ENCODE peak calls at places on chromosome 16, in five cellular contexts. M is psoas muscle; V is gastrocnemius medialis; A is CD8-positive, alpha-beta T cell; Z is BE2C. B is an unnamed sample.

GRCh38 chr16:68005786-68006286 is 6.6 kb upstream of the DPEP2 start:
- DNase-seq in V (no peak), Z (no peak), A (peak; percentile 56), M (no peak), B (no peak)

GRCh38 chr16:55233464-55233863 is 90.5 kb upstream of the IRX6 start:
- DNase-seq in Z (no peak), V (no peak), M (no peak), A (no peak), B (no peak)

GRCh38 chr16:89707695-89708094 is 6.2 kb upstream of the SPATA2L start:
- DNase-seq in A (no peak), M (no peak), V (no peak), Z (no peak), B (no peak)

GRCh38 chr16:89449726-89450335 is 40.5 kb downstream of the ANKRD11 start:
- DNase-seq in Z (no peak), A (no peak), M (no peak), V (no peak), B (no peak)

GRCh38 chr16:78676351-78676750 is 576.9 kb downstream of the WWOX start:
- DNase-seq in A (no peak), Z (no peak), V (no peak), M (no peak), B (no peak)

GRCh38 chr16:12586701-12587100 is 217.0 kb downstream of the CPPED1 start:
- DNase-seq in M (no peak), V (no peak), Z (no peak), A (no peak), B (no peak)

GRCh38 chr16:1639840-1640239 is 27.7 kb downstream of the CRAMP1 start:
- DNase-seq in Z (no peak), V (no peak), A (no peak), M (no peak), B (no peak)

GRCh38 chr16:23979982-23980381 is 144.2 kb downstream of the PRKCB start:
- DNase-seq in M (no peak), A (no peak), Z (no peak), V (no peak), B (no peak)

GRCh38 chr16:4800290-4801041 is 2.0 kb downstream of the ROGDI start:
- DNase-seq in V (no peak), M (peak; percentile 48), A (no peak), Z (peak; percentile 91), B (no peak)

GRCh38 chr16:81567987-81568748 is 123.6 kb downstream of the CMIP start:
- DNase-seq in A (no peak), Z (no peak), V (no peak), M (peak; percentile 43), B (no peak)

GRCh38 chr16:89534147-89534788 is 26.1 kb downstream of the SPG7 start:
- DNase-seq in V (peak; percentile 15), M (no peak), A (peak; percentile 26), Z (no peak), B (no peak)

GRCh38 chr16:23691483-23692189 is 12.9 kb downstream of the PLK1 start:
- DNase-seq in V (no peak), A (no peak), M (no peak), Z (no peak), B (no peak)

GRCh38 chr16:68902376-68903345 is 59.3 kb downstream of the TANGO6 start:
- DNase-seq in Z (peak; percentile 34), A (no peak), V (peak; percentile 5), M (no peak), B (peak; percentile 48)

GRCh38 chr16:54208262-54208661 is 78.3 kb downstream of the IRX3 start:
- DNase-seq in Z (no peak), M (no peak), A (no peak), V (peak; percentile 33), B (no peak)

GRCh38 chr16:67546761-67547422 is 15.4 kb upstream of the CTCF start:
- DNase-seq in A (peak; percentile 69), M (peak; percentile 78), Z (peak; percentile 88), V (no peak), B (no peak)

GRCh38 chr16:569445-570254 is at the start of gene PIGQ:
- DNase-seq in A (peak; percentile 51), Z (peak; percentile 72), M (peak; percentile 77), V (peak; percentile 19), B (no peak)

GRCh38 chr16:69187387-69187890 is 475 bp downstream of the SNTB2 start:
- DNase-seq in A (peak; percentile 23), M (peak; percentile 75), V (peak; percentile 34), Z (peak; percentile 71), B (no peak)

GRCh38 chr16:88804173-88804551 is 573 bp downstream of the CDT1 start:
- DNase-seq in M (no peak), A (no peak), V (no peak), Z (no peak), B (no peak)

GRCh38 chr16:16092925-16093624 is 130.2 kb downstream of the ABCC6 start:
- DNase-seq in V (no peak), M (no peak), Z (no peak), A (no peak), B (no peak)

GRCh38 chr16:74623214-74623842 is 16.4 kb upstream of the GLG1 start:
- DNase-seq in V (no peak), A (no peak), M (no peak), Z (no peak), B (no peak)

GRCh38 chr16:19524866-19525723 is 1.4 kb downstream of the CCP110 start:
- DNase-seq in A (no peak), V (no peak), Z (no peak), M (no peak), B (no peak)

GRCh38 chr16:27960619-27961295 is 102.8 kb downstream of the GSG1L start:
- DNase-seq in V (no peak), M (no peak), Z (no peak), A (no peak), B (no peak)

GRCh38 chr16:21638573-21638975 is 13.8 kb downstream of the IGSF6 start:
- DNase-seq in V (no peak), Z (no peak), M (no peak), A (no peak), B (no peak)

GRCh38 chr16:89122322-89122831 is 28.7 kb downstream of the ACSF3 start:
- DNase-seq in A (peak; percentile 48), Z (no peak), V (no peak), M (peak; percentile 5), B (no peak)

GRCh38 chr16:20613471-20613887 is 37.3 kb upstream of the ACSM2B start:
- DNase-seq in A (no peak), V (no peak), Z (no peak), M (no peak), B (no peak)

GRCh38 chr16:74123826-74124225 is 172.8 kb upstream of the PSMD7 start:
- DNase-seq in V (no peak), A (no peak), Z (no peak), M (no peak), B (no peak)

GRCh38 chr16:69483611-69484010 is 59.2 kb downstream of the CYB5B start:
- DNase-seq in M (no peak), A (no peak), Z (no peak), V (no peak), B (no peak)

DNA sequence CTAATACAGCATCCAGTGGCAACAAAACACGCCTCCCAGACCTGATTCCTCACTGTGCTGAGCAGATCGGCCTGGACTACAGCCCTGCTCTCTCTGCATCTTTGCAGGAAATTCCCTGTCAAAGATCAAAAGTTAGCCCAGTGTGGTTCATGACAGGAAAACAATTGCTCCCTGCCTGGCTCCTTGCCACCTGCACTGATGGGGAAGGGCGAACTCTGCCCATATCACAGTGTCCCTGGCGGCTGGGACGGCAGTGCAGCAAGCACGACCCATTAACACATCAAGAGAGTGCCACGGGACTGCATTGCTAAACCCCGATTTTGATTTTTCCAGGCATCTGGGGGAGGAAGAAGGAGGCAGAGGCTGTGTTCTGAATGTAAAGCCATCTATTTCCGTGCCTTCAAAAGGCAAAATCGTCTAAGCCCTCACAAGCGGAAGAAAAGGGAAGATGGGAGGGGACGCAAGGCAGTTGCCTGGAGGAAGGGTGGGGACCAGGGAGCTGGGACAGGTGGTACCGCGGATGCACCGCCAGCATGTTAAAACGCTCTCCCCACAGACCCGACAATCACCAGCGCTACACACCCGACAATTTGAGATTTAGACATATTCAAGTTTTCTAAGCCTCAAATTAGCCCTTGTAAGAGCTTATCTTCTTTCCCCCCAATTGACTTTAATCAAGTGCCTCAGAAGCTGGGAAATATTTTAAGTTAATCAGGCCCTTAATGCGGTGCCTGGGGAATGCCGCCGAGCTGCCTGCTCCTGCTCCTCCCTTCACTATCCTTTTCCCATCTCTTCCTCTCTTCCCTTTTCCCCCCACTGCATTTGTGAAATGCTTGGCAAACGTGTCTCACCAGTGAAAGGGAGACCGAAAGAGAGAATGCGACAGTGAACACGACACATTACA is 238.8 kb upstream of the CDH5 start:
- DNase-seq in V (no peak), Z (peak; percentile 78), M (peak; percentile 21), A (no peak), B (no peak)
- TF ChIP-seq CTCF in V (no peak), Z (peak; percentile 60), M (no peak), A (no peak), B (no peak)

GRCh38 chr16:49701867-49702494 is 153.9 kb downstream of the ZNF423 start:
- DNase-seq in A (no peak), M (peak; percentile 76), Z (no peak), V (peak; percentile 25), B (no peak)

GRCh38 chr16:49700928-49701685 is 154.8 kb downstream of the ZNF423 start:
- DNase-seq in M (no peak), Z (no peak), A (no peak), V (no peak), B (no peak)

GRCh38 chr16:49703494-49703893 is 152.4 kb downstream of the ZNF423 start:
- DNase-seq in M (no peak), V (no peak), Z (no peak), A (no peak), B (no peak)

GRCh38 chr16:49706620-49707355 is 149.1 kb downstream of the ZNF423 start:
- DNase-seq in A (no peak), V (no peak), Z (no peak), M (no peak), B (no peak)

GRCh38 chr16:49704586-49705155 is 151.2 kb downstream of the ZNF423 start:
- DNase-seq in M (no peak), Z (peak; percentile 49), V (no peak), A (no peak), B (no peak)
- H3K4me3 ChIP-seq in M (no peak overlapping the region), Z (no peak overlapping the region), V (no peak overlapping the region), A (no peak overlapping the region), B (no peak overlapping the region)

DNA sequence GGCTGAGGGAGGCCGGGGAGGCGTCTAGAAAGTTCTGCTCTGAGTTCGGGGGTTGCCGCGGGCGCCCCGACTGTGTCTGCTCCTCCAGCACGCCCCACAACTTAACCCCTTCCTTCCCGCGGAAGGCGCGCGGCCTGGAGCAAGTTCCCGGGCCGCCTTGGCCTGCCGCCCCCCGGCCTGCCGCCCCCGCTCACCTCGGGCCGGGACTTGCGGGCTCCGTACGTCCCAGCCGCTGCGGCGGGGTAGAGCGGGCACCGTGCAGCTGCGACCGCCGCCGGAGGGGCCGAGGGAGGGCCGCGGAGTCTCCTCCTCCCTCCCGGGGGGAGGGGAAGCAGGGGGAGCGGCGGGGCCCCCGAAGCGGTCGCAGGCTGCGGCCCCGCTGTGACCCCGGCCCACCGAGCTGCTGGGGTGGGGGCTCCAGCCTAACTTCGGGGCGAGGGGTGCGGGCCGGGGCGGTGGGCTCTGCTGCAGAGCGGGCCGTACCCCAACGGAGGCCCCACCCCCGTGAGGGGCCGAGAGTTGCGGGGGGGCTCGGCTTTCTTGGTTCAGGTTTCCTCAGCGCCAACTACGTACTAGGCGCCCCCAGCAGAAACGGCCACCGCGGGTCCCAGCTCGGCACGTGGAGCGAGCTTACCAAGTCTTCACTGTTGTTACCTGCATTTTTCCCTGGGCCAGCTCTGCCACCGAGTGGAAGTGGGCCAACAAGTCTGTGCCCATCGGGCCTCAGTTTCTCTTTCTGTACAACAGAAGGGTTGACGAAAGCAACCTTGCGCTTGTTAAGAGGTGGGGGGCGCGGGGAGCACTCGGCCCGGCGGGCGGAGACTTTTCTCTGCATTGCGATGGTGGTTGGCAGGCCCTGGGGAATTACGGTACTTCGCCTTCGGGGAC is at the start of gene CCDC102A:
- DNase-seq in A (no peak), Z (peak; percentile 64), M (no peak), V (no peak), B (no peak)
- H3K4me1 ChIP-seq in A (peaks cover 73% of the 10 kb centered on the region), Z (peaks cover 19% of the 10 kb centered on the region), M (peaks cover 11% of the 10 kb centered on the region), V (peaks cover 6% of the 10 kb centered on the region), B (peaks cover 12% of the 10 kb centered on the region)

GRCh38 chr16:2720719-2721633 is 952 bp upstream of the PRSS27 start:
- DNase-seq in A (peak; percentile 70), Z (peak; percentile 96), V (peak; percentile 49), M (peak; percentile 86), B (no peak)
- TF ChIP-seq CTCF in A (peak; percentile 77), Z (peak; percentile 39), V (peak; percentile 37), M (peak; percentile 87), B (peak; percentile 94)